ENCODE peak calls at places on chromosomes 13 and 19, in eight cellular contexts. T is glutamatergic neuron, I is cardiac fibroblast, Q is lower leg skin, U is fibroblast of pulmonary artery, S is AG09319, H is choroid plexus epithelial cell, M is brain microvascular endothelial cell. V is an unnamed sample.

GRCh38 chr19:48497728-48498575 is 13.7 kb downstream of the LMTK3 start:
- DNase-seq in H (no peak), U (no peak), I (no peak), M (no peak), S (no peak), T (no peak), Q (no peak), V (no peak)

GRCh38 chr13:94896238-94896637 is 183.9 kb upstream of the SOX21 start:
- DNase-seq in S (no peak), H (no peak), I (no peak), M (no peak), T (no peak), U (no peak), Q (no peak), V (no peak)

GRCh38 chr13:25678398-25678797 is 306.6 kb downstream of the ATP8A2 start:
- DNase-seq in H (no peak), Q (no peak), I (no peak), U (no peak), T (no peak), M (no peak), S (no peak), V (peak)

GRCh38 chr13:30835442-30835841 is 70.6 kb upstream of the MEDAG start:
- DNase-seq in U (no peak), M (no peak), T (no peak), H (peak), S (no peak), Q (peak), I (peak), V (no peak)

GRCh38 chr13:40178130-40178529 is 488.3 kb downstream of the FOXO1 start:
- DNase-seq in T (no peak), I (no peak), Q (no peak), M (no peak), U (no peak), S (no peak), H (no peak), V (no peak)

GRCh38 chr13:35055705-35056104 is 113.6 kb downstream of the NBEA start:
- DNase-seq in M (no peak), H (no peak), T (no peak), U (no peak), Q (no peak), I (no peak), S (no peak), V (no peak)

GRCh38 chr19:39170398-39171231 is 26.1 kb upstream of the NCCRP1 start:
- DNase-seq in Q (no peak), H (peak), M (no peak), T (no peak), U (no peak), S (no peak), I (no peak), V (no peak)

GRCh38 chr13:46675016-46675415 is 121.9 kb downstream of the ESD start:
- DNase-seq in S (no peak), T (no peak), I (no peak), H (no peak), U (no peak), M (no peak), Q (no peak), V (no peak)

GRCh38 chr19:54233941-54234340 is 8.6 kb downstream of the LILRA6 start:
- DNase-seq in I (no peak), M (no peak), U (no peak), H (no peak), Q (no peak), T (no peak), S (no peak), V (no peak)

GRCh38 chr13:41259875-41260501 is 3.4 kb downstream of the MTRF1 start:
- DNase-seq in H (no peak), I (no peak), S (no peak), T (no peak), M (no peak), U (no peak), Q (no peak), V (no peak)

GRCh38 chr19:58361900-58362271 is 665 bp downstream of the ZNF497 start:
- DNase-seq in T (peak), M (no peak), H (no peak), S (no peak), I (no peak), Q (no peak), U (peak), V (no peak)

GRCh38 chr19:43798546-43799409 is 3.5 kb downstream of the LYPD5 start:
- DNase-seq in H (no peak), U (no peak), S (no peak), T (no peak), Q (peak), I (no peak), M (no peak), V (no peak)

GRCh38 chr13:53405616-53406015 is 377.0 kb downstream of the OLFM4 start:
- DNase-seq in Q (no peak), H (no peak), S (no peak), M (no peak), I (no peak), U (no peak), T (peak), V (no peak)
- TF ChIP-seq CTCF in Q (no peak), H (no peak), S (no peak), M (no peak), I (no peak), U (no peak), T (no peak), V (no peak)

GRCh38 chr13:36134632-36135031 is 3.5 kb upstream of the DCLK1 start:
- DNase-seq in T (no peak), U (no peak), S (no peak), H (no peak), I (no peak), Q (no peak), M (no peak), V (no peak)

GRCh38 chr13:36135876-36136275 is 4.7 kb upstream of the DCLK1 start:
- DNase-seq in T (no peak), M (no peak), H (no peak), S (no peak), I (no peak), U (no peak), Q (no peak), V (no peak)

GRCh38 chr13:36131931-36132297 is 732 bp upstream of the DCLK1 start:
- DNase-seq in Q (no peak), T (no peak), S (peak), I (peak), H (peak), U (peak), M (peak), V (no peak)

GRCh38 chr13:36131215-36131930 is at the start of gene DCLK1:
- DNase-seq in S (peak), H (peak), I (peak), U (peak), M (peak), T (peak), Q (peak), V (no peak)

GRCh38 chr13:36133950-36134349 is 2.8 kb upstream of the DCLK1 start:
- DNase-seq in I (no peak), M (no peak), U (peak), S (no peak), Q (no peak), H (peak), T (no peak), V (no peak)
- TF ChIP-seq CTCF in I (peak), M (no peak), U (peak), S (no peak), Q (no peak), H (peak), T (no peak), V (no peak)

GRCh38 chr19:50465986-50466771 is 10.1 kb upstream of the EMC10 start:
- DNase-seq in S (no peak), Q (no peak), U (no peak), H (no peak), T (peak), I (no peak), M (no peak), V (no peak)
- TF ChIP-seq CTCF in S (peak), Q (no peak), U (peak), H (peak), T (peak), I (peak), M (peak), V (peak)

DNA sequence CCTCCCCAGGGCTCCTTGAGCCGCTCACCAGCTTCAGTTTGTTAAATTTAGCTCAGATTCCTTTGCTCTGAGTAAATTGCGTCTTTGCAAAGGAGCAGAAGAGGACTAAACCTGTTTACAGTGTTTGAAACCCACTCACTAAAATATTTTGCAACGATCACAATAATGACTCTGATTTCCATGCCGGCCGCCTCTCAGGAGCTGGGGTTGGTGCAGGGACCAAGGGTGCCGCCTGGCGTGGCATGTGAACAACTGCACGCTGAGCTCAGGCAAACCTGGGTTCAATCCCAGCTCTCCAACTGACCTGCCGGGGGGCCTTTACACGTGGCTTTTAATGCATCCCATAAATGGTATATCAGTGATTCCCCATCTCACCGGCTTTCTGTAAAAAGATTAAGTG is 68.7 kb upstream of the CACNA1A start:
- DNase-seq in T (peak), S (no peak), I (peak), M (no peak), H (no peak), U (no peak), Q (no peak), V (no peak)
- TF ChIP-seq CTCF in T (peak), S (peak), I (peak), M (peak), H (peak), U (peak), Q (no peak), V (no peak)

GRCh38 chr19:5026706-5027273 is 57.9 kb downstream of the KDM4B start:
- DNase-seq in I (no peak), H (no peak), U (peak), S (no peak), M (no peak), T (no peak), Q (peak), V (no peak)
- TF ChIP-seq CTCF in I (peak), H (peak), U (peak), S (peak), M (peak), T (no peak), Q (no peak), V (peak)

GRCh38 chr13:24540236-24541126 is 27.9 kb upstream of the PARP4 start:
- DNase-seq in I (no peak), M (no peak), Q (no peak), T (peak), U (peak), S (no peak), H (peak), V (no peak)
- TF ChIP-seq CTCF in I (peak), M (peak), Q (no peak), T (peak), U (peak), S (peak), H (peak), V (peak)

GRCh38 chr13:110056640-110057039 is 250.3 kb downstream of the COL4A1 start:
- DNase-seq in T (no peak), M (no peak), H (no peak), I (no peak), U (no peak), S (no peak), Q (no peak), V (no peak)
- TF ChIP-seq CTCF in T (no peak), M (no peak), H (no peak), I (no peak), U (no peak), S (no peak), Q (no peak), V (no peak)